ENCODE peak calls at places on chromosomes 3 and 15, in nine cellular contexts. One of them, this sample, is unnamed.

GRCh38 chr3:188220097-188220788 is 66.3 kb downstream of the LPP start:
- DNase-seq in fibroblast of villous mesenchyme: peak; percentile 52
- DNase-seq in GM12864: no peak
- DNase-seq in fibroblast of pulmonary artery: peak; percentile 50
- DNase-seq in RWPE1: no peak
- DNase-seq in cardiac fibroblast: no peak
- DNase-seq in tibial nerve: no peak
- DNase-seq in A673: no peak
- DNase-seq in body of pancreas: no peak
- DNase-seq in this sample: no peak

GRCh38 chr15:93378547-93378946 is 289.5 kb upstream of the RGMA start:
- DNase-seq in body of pancreas: peak; percentile 71
- DNase-seq in GM12864: no peak
- DNase-seq in A673: no peak
- DNase-seq in tibial nerve: no peak
- DNase-seq in fibroblast of villous mesenchyme: no peak
- DNase-seq in cardiac fibroblast: no peak
- DNase-seq in RWPE1: no peak
- DNase-seq in fibroblast of pulmonary artery: no peak
- DNase-seq in this sample: no peak

GRCh38 chr3:19540464-19540863 is 392.2 kb downstream of the KCNH8 start:
- DNase-seq in GM12864: no peak
- DNase-seq in RWPE1: no peak
- DNase-seq in fibroblast of villous mesenchyme: no peak
- DNase-seq in cardiac fibroblast: no peak
- DNase-seq in fibroblast of pulmonary artery: no peak
- DNase-seq in body of pancreas: no peak
- DNase-seq in A673: no peak
- DNase-seq in tibial nerve: no peak
- DNase-seq in this sample: no peak

GRCh38 chr15:60634815-60635214 is 155.9 kb upstream of the ICE2 start:
- DNase-seq in fibroblast of pulmonary artery: no peak
- DNase-seq in tibial nerve: no peak
- DNase-seq in body of pancreas: no peak
- DNase-seq in cardiac fibroblast: no peak
- DNase-seq in fibroblast of villous mesenchyme: no peak
- DNase-seq in GM12864: peak; percentile 41
- DNase-seq in A673: no peak
- DNase-seq in RWPE1: no peak
- DNase-seq in this sample: no peak

GRCh38 chr3:48474619-48475018 is 28.1 kb downstream of the ATRIP start:
- DNase-seq in RWPE1: no peak
- DNase-seq in cardiac fibroblast: no peak
- DNase-seq in GM12864: no peak
- DNase-seq in fibroblast of villous mesenchyme: no peak
- DNase-seq in tibial nerve: no peak
- DNase-seq in A673: no peak
- DNase-seq in fibroblast of pulmonary artery: no peak
- DNase-seq in body of pancreas: no peak
- DNase-seq in this sample: no peak

GRCh38 chr3:66376568-66376967 is 124.3 kb downstream of the LRIG1 start:
- DNase-seq in A673: no peak
- DNase-seq in fibroblast of pulmonary artery: peak; percentile 90
- DNase-seq in body of pancreas: peak; percentile 72
- DNase-seq in cardiac fibroblast: peak; percentile 89
- DNase-seq in fibroblast of villous mesenchyme: peak; percentile 90
- DNase-seq in RWPE1: peak; percentile 41
- DNase-seq in GM12864: no peak
- DNase-seq in tibial nerve: peak; percentile 55
- DNase-seq in this sample: no peak

GRCh38 chr3:164533275-164533674 is 545.0 kb downstream of the SI start:
- DNase-seq in GM12864: no peak
- DNase-seq in RWPE1: no peak
- DNase-seq in fibroblast of villous mesenchyme: no peak
- DNase-seq in cardiac fibroblast: no peak
- DNase-seq in tibial nerve: no peak
- DNase-seq in A673: no peak
- DNase-seq in body of pancreas: no peak
- DNase-seq in fibroblast of pulmonary artery: no peak
- DNase-seq in this sample: no peak

GRCh38 chr15:89088605-89089315 is 504 bp downstream of the ABHD2 start:
- DNase-seq in A673: no peak
- DNase-seq in tibial nerve: no peak
- DNase-seq in fibroblast of pulmonary artery: no peak
- DNase-seq in RWPE1: no peak
- DNase-seq in body of pancreas: peak; percentile 70
- DNase-seq in cardiac fibroblast: no peak
- DNase-seq in fibroblast of villous mesenchyme: no peak
- DNase-seq in GM12864: no peak
- DNase-seq in this sample: peak; percentile 21

GRCh38 chr3:30012941-30013543 is 593.4 kb upstream of the TGFBR2 start:
- DNase-seq in fibroblast of villous mesenchyme: peak; percentile 69
- DNase-seq in body of pancreas: peak; percentile 75
- DNase-seq in A673: peak; percentile 92
- DNase-seq in cardiac fibroblast: peak; percentile 81
- DNase-seq in GM12864: peak; percentile 13
- DNase-seq in RWPE1: peak; percentile 30
- DNase-seq in fibroblast of pulmonary artery: peak; percentile 84
- DNase-seq in tibial nerve: peak; percentile 89
- DNase-seq in this sample: peak; percentile 37

GRCh38 chr3:196288141-196288460 is 575 bp upstream of the PCYT1A start:
- DNase-seq in fibroblast of pulmonary artery: peak; percentile 55
- DNase-seq in A673: peak; percentile 71
- DNase-seq in tibial nerve: no peak
- DNase-seq in GM12864: no peak
- DNase-seq in fibroblast of villous mesenchyme: peak; percentile 50
- DNase-seq in cardiac fibroblast: peak; percentile 67
- DNase-seq in body of pancreas: no peak
- DNase-seq in RWPE1: no peak
- DNase-seq in this sample: no peak

GRCh38 chr3:78666458-78666800 is 1101.4 kb downstream of the ROBO1 start:
- DNase-seq in RWPE1: peak; percentile 32
- DNase-seq in cardiac fibroblast: peak; percentile 7
- DNase-seq in fibroblast of pulmonary artery: peak; percentile 16
- DNase-seq in fibroblast of villous mesenchyme: no peak
- DNase-seq in A673: no peak
- DNase-seq in body of pancreas: no peak
- DNase-seq in tibial nerve: no peak
- DNase-seq in GM12864: no peak
- DNase-seq in this sample: no peak

GRCh38 chr3:107956991-107957467 is 133.8 kb downstream of the CD47 start:
- DNase-seq in fibroblast of pulmonary artery: peak; percentile 98
- DNase-seq in fibroblast of villous mesenchyme: peak; percentile 80
- DNase-seq in body of pancreas: peak; percentile 34
- DNase-seq in cardiac fibroblast: peak; percentile 97
- DNase-seq in A673: no peak
- DNase-seq in tibial nerve: peak; percentile 82
- DNase-seq in RWPE1: no peak
- DNase-seq in GM12864: no peak
- DNase-seq in this sample: no peak

GRCh38 chr3:161403251-161403650 is 31.9 kb upstream of the SPTSSB start:
- DNase-seq in tibial nerve: no peak
- DNase-seq in fibroblast of pulmonary artery: no peak
- DNase-seq in A673: no peak
- DNase-seq in fibroblast of villous mesenchyme: no peak
- DNase-seq in body of pancreas: no peak
- DNase-seq in RWPE1: peak; percentile 52
- DNase-seq in GM12864: no peak
- DNase-seq in cardiac fibroblast: peak; percentile 6
- DNase-seq in this sample: no peak

GRCh38 chr3:177071496-177072156 is 125.7 kb downstream of the TBL1XR1 start:
- DNase-seq in RWPE1: peak; percentile 21
- DNase-seq in cardiac fibroblast: no peak
- DNase-seq in GM12864: no peak
- DNase-seq in body of pancreas: no peak
- DNase-seq in tibial nerve: no peak
- DNase-seq in fibroblast of villous mesenchyme: no peak
- DNase-seq in A673: no peak
- DNase-seq in fibroblast of pulmonary artery: no peak
- DNase-seq in this sample: no peak

GRCh38 chr15:101283931-101284330 is 6.6 kb upstream of the SELENOS start:
- DNase-seq in tibial nerve: no peak
- DNase-seq in GM12864: no peak
- DNase-seq in fibroblast of villous mesenchyme: no peak
- DNase-seq in fibroblast of pulmonary artery: no peak
- DNase-seq in A673: no peak
- DNase-seq in cardiac fibroblast: no peak
- DNase-seq in RWPE1: no peak
- DNase-seq in body of pancreas: no peak
- DNase-seq in this sample: no peak

GRCh38 chr3:128006471-128007424 is 45.5 kb upstream of the SEC61A1 start:
- DNase-seq in RWPE1: no peak
- DNase-seq in fibroblast of villous mesenchyme: no peak
- DNase-seq in A673: no peak
- DNase-seq in body of pancreas: no peak
- DNase-seq in tibial nerve: no peak
- DNase-seq in cardiac fibroblast: peak; percentile 8
- DNase-seq in GM12864: no peak
- DNase-seq in fibroblast of pulmonary artery: no peak
- DNase-seq in this sample: no peak

GRCh38 chr15:100786901-100787566 is 92.6 kb upstream of the ALDH1A3 start:
- DNase-seq in cardiac fibroblast: no peak
- DNase-seq in GM12864: no peak
- DNase-seq in body of pancreas: no peak
- DNase-seq in RWPE1: no peak
- DNase-seq in fibroblast of pulmonary artery: no peak
- DNase-seq in fibroblast of villous mesenchyme: no peak
- DNase-seq in tibial nerve: no peak
- DNase-seq in A673: no peak
- DNase-seq in this sample: no peak

GRCh38 chr3:173221010-173221409 is 80.0 kb upstream of the SPATA16 start:
- DNase-seq in GM12864: no peak
- DNase-seq in RWPE1: peak; percentile 5
- DNase-seq in fibroblast of villous mesenchyme: no peak
- DNase-seq in A673: peak; percentile 55
- DNase-seq in fibroblast of pulmonary artery: no peak
- DNase-seq in body of pancreas: no peak
- DNase-seq in tibial nerve: no peak
- DNase-seq in cardiac fibroblast: peak; percentile 3
- DNase-seq in this sample: no peak

GRCh38 chr15:45631831-45632230 is 3.0 kb upstream of the SQOR start:
- DNase-seq in RWPE1: no peak
- DNase-seq in A673: no peak
- DNase-seq in GM12864: no peak
- DNase-seq in tibial nerve: no peak
- DNase-seq in fibroblast of pulmonary artery: peak; percentile 40
- DNase-seq in cardiac fibroblast: peak; percentile 31
- DNase-seq in fibroblast of villous mesenchyme: no peak
- DNase-seq in body of pancreas: no peak
- DNase-seq in this sample: no peak

DNA sequence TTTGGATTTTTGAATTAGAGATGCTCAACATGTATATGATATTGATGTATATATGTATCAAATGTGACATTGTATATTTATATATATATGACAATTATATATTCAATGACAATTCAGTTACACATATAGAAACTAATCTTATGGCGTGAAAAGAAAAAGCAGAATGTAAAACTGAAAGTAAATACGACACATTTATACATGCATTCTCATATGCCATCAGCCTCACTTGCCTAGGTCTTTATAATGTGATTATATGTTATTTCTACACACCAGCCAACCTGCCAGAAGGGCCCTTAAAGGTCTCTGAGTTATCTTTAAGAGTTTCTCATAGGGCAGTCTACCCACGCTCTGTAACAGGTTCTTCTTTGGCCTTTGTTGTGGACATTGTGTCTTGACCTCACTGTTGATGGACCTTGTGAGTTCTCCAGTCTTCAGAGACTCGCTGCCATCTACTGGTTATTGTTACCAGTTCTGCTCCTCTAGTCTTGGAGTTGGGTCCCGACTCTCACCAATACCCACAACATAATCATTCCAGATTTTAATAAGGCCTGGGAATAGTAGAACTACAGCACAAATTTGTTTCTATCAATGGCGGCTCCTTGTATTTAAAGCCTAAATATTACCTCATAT is 371.5 kb upstream of the GOLIM4 start:
- DNase-seq in cardiac fibroblast: peak; percentile 56
- DNase-seq in A673: no peak
- DNase-seq in body of pancreas: no peak
- DNase-seq in RWPE1: no peak
- DNase-seq in fibroblast of villous mesenchyme: peak; percentile 8
- DNase-seq in fibroblast of pulmonary artery: peak; percentile 56
- DNase-seq in GM12864: peak; percentile 19
- DNase-seq in tibial nerve: peak; percentile 14
- DNase-seq in this sample: peak; percentile 18
- TF ChIP-seq CTCF in cardiac fibroblast: peak; percentile 26
- TF ChIP-seq CTCF in A673: no peak
- TF ChIP-seq CTCF in body of pancreas: no peak
- TF ChIP-seq CTCF in RWPE1: no peak
- TF ChIP-seq CTCF in fibroblast of villous mesenchyme: peak; percentile 31
- TF ChIP-seq CTCF in fibroblast of pulmonary artery: peak; percentile 40
- TF ChIP-seq CTCF in GM12864: peak; percentile 46
- TF ChIP-seq CTCF in tibial nerve: no peak
- TF ChIP-seq CTCF in this sample: peak; percentile 29

GRCh38 chr15:70974004-70974832 is 81.6 kb downstream of the LRRC49 start:
- DNase-seq in A673: peak; percentile 48
- DNase-seq in body of pancreas: no peak
- DNase-seq in cardiac fibroblast: peak; percentile 81
- DNase-seq in RWPE1: peak; percentile 17
- DNase-seq in fibroblast of pulmonary artery: peak; percentile 82
- DNase-seq in fibroblast of villous mesenchyme: peak; percentile 69
- DNase-seq in tibial nerve: no peak
- DNase-seq in GM12864: peak; percentile 4
- DNase-seq in this sample: no peak
- TF ChIP-seq CTCF in A673: peak; percentile 48
- TF ChIP-seq CTCF in body of pancreas: no peak
- TF ChIP-seq CTCF in cardiac fibroblast: peak; percentile 41
- TF ChIP-seq CTCF in RWPE1: peak; percentile 28
- TF ChIP-seq CTCF in fibroblast of pulmonary artery: peak; percentile 50
- TF ChIP-seq CTCF in fibroblast of villous mesenchyme: peak; percentile 52
- TF ChIP-seq CTCF in tibial nerve: no peak
- TF ChIP-seq CTCF in GM12864: peak; percentile 30
- TF ChIP-seq CTCF in this sample: no peak

DNA sequence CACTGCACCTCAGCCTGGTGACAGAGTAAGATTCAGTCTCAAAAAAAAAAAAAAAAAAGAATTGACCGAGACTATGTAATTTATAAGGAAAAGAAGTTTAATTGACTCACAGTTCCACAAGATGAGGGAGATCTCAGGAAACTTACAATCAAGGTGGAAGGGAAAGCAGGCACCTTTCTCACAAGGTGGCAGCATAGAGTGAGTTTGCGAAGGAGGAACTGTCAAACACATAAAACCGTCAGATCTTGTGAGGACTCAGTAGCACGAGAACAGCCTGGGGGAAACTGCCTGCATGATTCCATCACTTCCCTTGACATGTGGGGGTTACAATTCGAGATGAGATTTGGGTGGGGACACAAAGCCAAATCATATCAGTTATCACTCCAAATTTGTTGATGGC is 380.9 kb downstream of the EDEM1 start:
- DNase-seq in GM12864: no peak
- DNase-seq in fibroblast of villous mesenchyme: no peak
- DNase-seq in tibial nerve: no peak
- DNase-seq in cardiac fibroblast: no peak
- DNase-seq in body of pancreas: no peak
- DNase-seq in RWPE1: no peak
- DNase-seq in A673: peak; percentile 8
- DNase-seq in fibroblast of pulmonary artery: no peak
- DNase-seq in this sample: no peak
- TF ChIP-seq CTCF in GM12864: peak; percentile 44
- TF ChIP-seq CTCF in fibroblast of villous mesenchyme: no peak
- TF ChIP-seq CTCF in tibial nerve: no peak
- TF ChIP-seq CTCF in cardiac fibroblast: no peak
- TF ChIP-seq CTCF in body of pancreas: no peak
- TF ChIP-seq CTCF in RWPE1: no peak
- TF ChIP-seq CTCF in A673: peak; percentile 17
- TF ChIP-seq CTCF in fibroblast of pulmonary artery: no peak
- TF ChIP-seq CTCF in this sample: no peak

GRCh38 chr3:10744098-10744465 is 71.9 kb upstream of the SLC6A11 start:
- DNase-seq in GM12864: no peak
- DNase-seq in tibial nerve: no peak
- DNase-seq in cardiac fibroblast: no peak
- DNase-seq in A673: peak; percentile 15
- DNase-seq in RWPE1: no peak
- DNase-seq in fibroblast of pulmonary artery: no peak
- DNase-seq in fibroblast of villous mesenchyme: no peak
- DNase-seq in body of pancreas: no peak
- DNase-seq in this sample: no peak
- TF ChIP-seq CTCF in GM12864: peak; percentile 8
- TF ChIP-seq CTCF in tibial nerve: no peak
- TF ChIP-seq CTCF in cardiac fibroblast: no peak
- TF ChIP-seq CTCF in A673: peak; percentile 29
- TF ChIP-seq CTCF in RWPE1: no peak
- TF ChIP-seq CTCF in fibroblast of pulmonary artery: no peak
- TF ChIP-seq CTCF in fibroblast of villous mesenchyme: no peak
- TF ChIP-seq CTCF in body of pancreas: no peak
- TF ChIP-seq CTCF in this sample: no peak

This sample was measured in GM13976.